ENCODE peak calls at places on chromosomes 3 and 15, in six cellular contexts. Q, J, C, V, L and O are unnamed samples.

GRCh38 chr15:24924621-24925020 is 30.2 kb upstream of the SNRPN start:
- DNase-seq in Q (no peak), J (no peak), C (no peak), V (no peak), L (no peak), O (no peak)

GRCh38 chr3:162525052-162525451 is 1028.4 kb downstream of the OTOL1 start:
- DNase-seq in Q (no peak), J (no peak), C (no peak), V (no peak), L (no peak), O (no peak)

GRCh38 chr3:150675587-150675986 is 28.1 kb downstream of the ERICH6 start:
- DNase-seq in Q (no peak), J (no peak), C (no peak), V (no peak), L (no peak), O (peak; percentile 6)

GRCh38 chr3:16031434-16031833 is 143.0 kb upstream of the GALNT15 start:
- DNase-seq in Q (no peak), J (no peak), C (no peak), V (no peak), L (no peak), O (no peak)

GRCh38 chr3:120174811-120175210 is 80.6 kb upstream of the GSK3B start:
- DNase-seq in Q (no peak), J (no peak), C (no peak), V (no peak), L (no peak), O (no peak)

GRCh38 chr3:182794455-182794773 is 1.1 kb downstream of the ATP11B start:
- DNase-seq in Q (peak; percentile 36), J (no peak), C (no peak), V (no peak), L (no peak), O (no peak)

GRCh38 chr15:57019496-57020160 is 101.2 kb downstream of the TCF12 start:
- DNase-seq in Q (no peak), J (no peak), C (no peak), V (no peak), L (no peak), O (no peak)

GRCh38 chr3:48415251-48415953 is 14.5 kb downstream of the PLXNB1 start:
- DNase-seq in Q (peak; percentile 31), J (no peak), C (no peak), V (no peak), L (no peak), O (peak; percentile 44)

GRCh38 chr3:353191-353739 is 156.7 kb downstream of the CHL1 start:
- DNase-seq in Q (no peak), J (no peak), C (no peak), V (no peak), L (no peak), O (no peak)

GRCh38 chr15:100787567-100787941 is 92.1 kb upstream of the ALDH1A3 start:
- DNase-seq in Q (no peak), J (no peak), C (no peak), V (no peak), L (no peak), O (no peak)

GRCh38 chr15:78149068-78149804 is at the start of gene IDH3A:
- DNase-seq in Q (peak; percentile 100), J (peak; percentile 99), C (peak; percentile 88), V (peak; percentile 85), L (peak; percentile 80), O (peak; percentile 97)

GRCh38 chr3:3631114-3631513 is 168.1 kb upstream of the LRRN1 start:
- DNase-seq in Q (no peak), J (no peak), C (no peak), V (no peak), L (no peak), O (no peak)

GRCh38 chr15:92184679-92185230 is 208.9 kb upstream of the ST8SIA2 start:
- DNase-seq in Q (no peak), J (no peak), C (no peak), V (no peak), L (no peak), O (no peak)

GRCh38 chr3:48595075-48595525 is at the start of gene COL7A1:
- DNase-seq in Q (peak; percentile 80), J (no peak), C (no peak), V (no peak), L (no peak), O (peak; percentile 68)

GRCh38 chr3:138089091-138089490 is 26.3 kb downstream of the DZIP1L start:
- DNase-seq in Q (no peak), J (no peak), C (peak; percentile 11), V (no peak), L (no peak), O (no peak)

DNA sequence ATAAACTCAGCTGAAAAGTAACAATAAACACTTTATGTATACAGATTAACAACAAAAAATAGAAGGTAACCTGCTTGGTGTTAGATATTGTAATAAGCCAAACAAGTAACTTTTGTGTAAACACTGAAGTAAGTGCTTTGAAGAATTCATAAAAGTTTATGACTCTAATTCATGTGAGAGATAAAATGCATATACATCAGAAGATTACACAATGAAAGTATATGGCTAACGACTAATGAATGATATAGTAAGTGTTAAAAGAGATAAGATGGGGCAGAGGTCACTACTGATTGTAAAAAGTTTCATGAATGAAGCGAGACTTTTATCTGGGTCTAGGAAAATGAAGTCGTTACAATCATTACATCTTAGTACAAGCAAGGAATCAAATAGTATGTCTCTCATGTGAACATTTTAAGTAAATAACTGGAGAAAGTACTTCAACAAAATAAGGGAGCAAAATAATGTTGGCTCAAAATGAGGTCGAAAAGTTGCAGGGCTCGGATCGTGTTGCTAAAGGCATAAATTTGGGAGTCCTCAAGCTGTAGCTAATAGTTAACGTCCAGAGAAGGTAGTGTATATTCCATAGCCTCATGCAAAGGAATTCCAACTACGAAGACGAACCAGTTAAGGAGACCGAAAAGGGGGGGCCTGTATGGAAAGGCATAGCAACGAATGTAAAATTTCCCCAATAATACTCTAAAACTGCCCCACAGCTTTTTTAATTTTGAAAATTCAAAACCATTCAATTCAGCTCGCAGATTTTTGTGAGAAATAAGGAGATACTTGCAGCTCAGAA is 986 bp upstream of the DUT start:
- DNase-seq in Q (no peak), J (no peak), C (no peak), V (no peak), L (no peak), O (peak; percentile 36)
- H2AFZ ChIP-seq in Q (peak overlapping the region; percentile 64), J (peak overlapping the region; percentile 88), C (peak overlapping the region; percentile 19), V (no peak overlapping the region), L (peak overlapping the region; percentile 70), O (no peak overlapping the region)

DNA sequence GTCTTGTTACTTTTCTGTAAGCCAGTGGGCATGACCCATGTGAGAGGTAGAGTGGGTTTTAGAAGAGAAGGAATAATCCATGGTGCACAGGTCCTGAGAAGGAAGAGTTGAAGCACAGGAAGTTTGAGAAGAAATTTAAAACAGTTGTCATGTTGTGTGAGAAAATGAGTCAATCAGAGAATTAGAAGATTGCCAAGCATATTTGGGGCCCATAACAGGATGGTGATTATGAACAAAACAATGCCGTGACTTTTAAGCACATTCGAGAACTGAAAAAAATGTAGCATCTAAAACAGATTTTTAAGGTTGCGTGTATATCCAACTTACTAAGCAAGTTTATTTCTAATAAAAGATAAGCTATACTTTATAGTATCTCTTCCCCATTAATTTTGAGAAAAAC is 198.7 kb downstream of the RORA start:
- DNase-seq in Q (no peak), J (no peak), C (no peak), V (no peak), L (no peak), O (no peak)
- H3K4me1 ChIP-seq in Q (peaks cover 26% of the 10 kb centered on the region), J (no peaks in the 10 kb centered on the region), C (no peaks in the 10 kb centered on the region), V (no peaks in the 10 kb centered on the region), L (no peaks in the 10 kb centered on the region), O (no peaks in the 10 kb centered on the region)

DNA sequence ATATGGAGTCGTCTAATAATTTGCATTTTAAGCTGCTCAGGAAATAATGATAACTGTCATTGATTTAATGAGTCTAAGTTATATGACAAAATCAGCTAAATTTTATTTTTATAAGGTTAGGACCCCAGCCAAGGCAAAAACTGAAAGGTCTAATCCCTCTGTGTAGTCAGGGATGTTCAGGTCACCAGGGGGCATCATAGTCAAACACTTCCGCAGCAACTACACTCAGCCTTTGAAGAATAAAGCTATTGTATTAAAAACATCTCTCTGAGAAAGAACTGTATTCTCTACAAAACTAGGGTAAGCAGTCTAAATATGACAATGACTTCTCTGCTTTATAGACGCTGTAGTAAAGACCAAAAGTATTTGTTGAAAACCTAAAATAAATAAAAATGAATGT is 15.0 kb downstream of the INTS14 start:
- DNase-seq in Q (peak; percentile 59), J (peak; percentile 43), C (peak; percentile 67), V (no peak), L (no peak), O (peak; percentile 58)
- TF ChIP-seq REST in Q (no peak), J (no peak), C (no peak), V (no peak), L (no peak), O (no peak)

GRCh38 chr3:107368999-107369398 is 8.2 kb upstream of the CCDC54 start:
- DNase-seq in Q (no peak), J (no peak), C (no peak), V (no peak), L (no peak), O (no peak)

GRCh38 chr3:107365051-107365450 is 12.2 kb upstream of the CCDC54 start:
- DNase-seq in Q (no peak), J (no peak), C (no peak), V (no peak), L (no peak), O (no peak)

GRCh38 chr3:107369791-107370190 is 7.4 kb upstream of the CCDC54 start:
- DNase-seq in Q (no peak), J (no peak), C (no peak), V (no peak), L (no peak), O (no peak)

GRCh38 chr3:107366766-107367165 is 10.5 kb upstream of the CCDC54 start:
- DNase-seq in Q (no peak), J (peak; percentile 6), C (no peak), V (no peak), L (no peak), O (peak; percentile 66)

GRCh38 chr3:107367353-107367752 is 9.9 kb upstream of the CCDC54 start:
- DNase-seq in Q (no peak), J (peak; percentile 47), C (no peak), V (peak; percentile 6), L (no peak), O (peak; percentile 59)
- H2AFZ ChIP-seq in Q (peak overlapping the region; percentile 63), J (peak overlapping the region; percentile 84), C (no peak overlapping the region), V (peak overlapping the region; percentile 88), L (no peak overlapping the region), O (peak overlapping the region; percentile 30)